ENCODE peak calls at places on chromosomes 5 and 9, in seven cellular contexts. G is A549, Z is HepG2, S is HCT116, H is H1, Q is K562, L is WTC11. F is an unnamed sample.

GRCh38 chr5:180370861-180371641 is 17.9 kb upstream of the GFPT2 start:
- DNase-seq in G (no peak), Z (no peak), S (no peak), H (no peak), Q (no peak), L (no peak), F (no peak)

GRCh38 chr5:14742427-14743010 is 78.0 kb downstream of the OTULIN start:
- DNase-seq in G (no peak), Z (no peak), S (no peak), H (no peak), Q (no peak), L (no peak), F (no peak)

GRCh38 chr5:105817906-105818305 is 1852.8 kb downstream of the EFNA5 start:
- DNase-seq in G (no peak), Z (no peak), S (no peak), H (no peak), Q (no peak), L (no peak), F (no peak)

GRCh38 chr9:88947581-88948573 is 43.4 kb upstream of the S1PR3 start:
- DNase-seq in G (no peak), Z (no peak), S (no peak), H (no peak), Q (no peak), L (no peak), F (no peak)

GRCh38 chr9:13513710-13514444 is 234.4 kb upstream of the MPDZ start:
- DNase-seq in G (no peak), Z (no peak), S (no peak), H (no peak), Q (no peak), L (peak; percentile 49), F (no peak)

GRCh38 chr5:88799976-88800375 is 83.0 kb downstream of the MEF2C start:
- DNase-seq in G (no peak), Z (no peak), S (no peak), H (no peak), Q (no peak), L (no peak), F (no peak)

GRCh38 chr9:88966894-88967676 is 24.2 kb upstream of the S1PR3 start:
- DNase-seq in G (no peak), Z (no peak), S (no peak), H (no peak), Q (no peak), L (no peak), F (no peak)

GRCh38 chr5:93602261-93603149 is 19.5 kb downstream of the NR2F1 start:
- DNase-seq in G (no peak), Z (no peak), S (no peak), H (no peak), Q (no peak), L (peak; percentile 77), F (no peak)

GRCh38 chr5:170173227-170173626 is 59.6 kb upstream of the C5orf58 start:
- DNase-seq in G (peak; percentile 71), Z (no peak), S (peak; percentile 16), H (no peak), Q (no peak), L (no peak), F (no peak)

GRCh38 chr9:8604201-8604600 is 804.6 kb upstream of the DMAC1 start:
- DNase-seq in G (no peak), Z (no peak), S (no peak), H (no peak), Q (no peak), L (no peak), F (no peak)

GRCh38 chr5:137304227-137304874 is 194.8 kb downstream of the SPOCK1 start:
- DNase-seq in G (no peak), Z (no peak), S (no peak), H (no peak), Q (no peak), L (no peak), F (peak; percentile 0)

GRCh38 chr5:103425686-103426454 is 136.7 kb downstream of the NUDT12 start:
- DNase-seq in G (no peak), Z (no peak), S (no peak), H (no peak), Q (no peak), L (no peak), F (no peak)

GRCh38 chr5:55851675-55851979 is 470 bp downstream of the IL31RA start:
- DNase-seq in G (no peak), Z (no peak), S (no peak), H (no peak), Q (no peak), L (no peak), F (no peak)

GRCh38 chr5:97133106-97133505 is 9.3 kb downstream of the LIX1 start:
- DNase-seq in G (no peak), Z (no peak), S (no peak), H (no peak), Q (no peak), L (no peak), F (peak; percentile 8)

GRCh38 chr5:160363661-160364060 is 6.8 kb downstream of the C1QTNF2 start:
- DNase-seq in G (no peak), Z (no peak), S (no peak), H (no peak), Q (peak; percentile 51), L (no peak), F (peak; percentile 21)

GRCh38 chr9:34377402-34377741 is 674 bp upstream of the MYORG start:
- DNase-seq in G (peak; percentile 21), Z (no peak), S (no peak), H (no peak), Q (peak; percentile 19), L (peak; percentile 70), F (peak; percentile 77)

GRCh38 chr5:51995773-51996306 is 612.6 kb downstream of the ISL1 start:
- DNase-seq in G (no peak), Z (no peak), S (no peak), H (no peak), Q (no peak), L (no peak), F (no peak)

GRCh38 chr5:42555797-42556196 is 132.6 kb downstream of the GHR start:
- DNase-seq in G (no peak), Z (peak; percentile 7), S (no peak), H (no peak), Q (no peak), L (no peak), F (no peak)

DNA sequence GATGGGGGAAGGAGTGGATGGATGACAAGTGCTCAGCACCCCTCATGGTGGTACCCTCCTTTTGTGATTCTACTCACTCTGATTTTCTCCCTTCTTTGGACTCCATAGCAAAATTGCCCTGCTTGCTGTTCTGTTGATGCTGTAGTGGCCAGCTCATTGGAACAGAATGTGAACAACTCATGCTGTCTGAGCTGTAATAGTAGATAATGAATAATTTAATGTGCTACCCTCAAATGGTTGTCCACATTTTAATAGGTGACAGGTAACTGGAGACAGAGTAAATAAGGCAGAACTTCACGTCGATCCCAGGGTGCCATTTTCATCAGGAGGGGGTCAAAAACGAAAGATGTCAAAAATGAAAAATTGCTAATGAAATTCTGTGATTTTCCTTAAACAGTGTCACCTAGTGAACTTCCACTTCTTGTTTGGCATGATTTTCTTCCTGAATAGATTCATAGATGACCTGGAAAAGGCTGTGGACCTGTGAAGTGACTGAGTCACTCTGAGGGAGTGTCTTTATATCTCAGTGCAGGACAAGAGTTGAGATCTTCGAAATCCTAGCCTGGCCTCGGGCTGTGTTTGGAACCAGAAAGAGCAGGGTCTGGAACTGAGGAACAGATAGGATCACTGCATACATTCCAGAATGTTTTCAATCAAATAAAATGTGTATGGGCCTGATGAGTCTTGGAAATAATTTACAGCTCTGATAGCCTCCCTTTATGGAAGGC is 270.2 kb downstream of the PSAT1 start:
- DNase-seq in G (no peak), Z (no peak), S (no peak), H (no peak), Q (no peak), L (no peak), F (no peak)
- TF ChIP-seq MAX in G (no peak), Z (no peak), S (no peak), H (no peak), Q (no peak), L (no peak), F (no peak)

GRCh38 chr9:82599550-82599949 is 463.4 kb downstream of the RASEF start:
- DNase-seq in G (no peak), Z (no peak), S (no peak), H (no peak), Q (no peak), L (no peak), F (no peak)

GRCh38 chr9:82598254-82599039 is 464.5 kb downstream of the RASEF start:
- DNase-seq in G (no peak), Z (no peak), S (no peak), H (no peak), Q (no peak), L (no peak), F (no peak)

GRCh38 chr9:82600536-82601271 is 462.2 kb downstream of the RASEF start:
- DNase-seq in G (no peak), Z (peak; percentile 63), S (no peak), H (no peak), Q (no peak), L (no peak), F (no peak)

GRCh38 chr9:82604947-82605656 is 457.8 kb downstream of the RASEF start:
- DNase-seq in G (no peak), Z (peak; percentile 76), S (no peak), H (no peak), Q (no peak), L (no peak), F (no peak)

DNA sequence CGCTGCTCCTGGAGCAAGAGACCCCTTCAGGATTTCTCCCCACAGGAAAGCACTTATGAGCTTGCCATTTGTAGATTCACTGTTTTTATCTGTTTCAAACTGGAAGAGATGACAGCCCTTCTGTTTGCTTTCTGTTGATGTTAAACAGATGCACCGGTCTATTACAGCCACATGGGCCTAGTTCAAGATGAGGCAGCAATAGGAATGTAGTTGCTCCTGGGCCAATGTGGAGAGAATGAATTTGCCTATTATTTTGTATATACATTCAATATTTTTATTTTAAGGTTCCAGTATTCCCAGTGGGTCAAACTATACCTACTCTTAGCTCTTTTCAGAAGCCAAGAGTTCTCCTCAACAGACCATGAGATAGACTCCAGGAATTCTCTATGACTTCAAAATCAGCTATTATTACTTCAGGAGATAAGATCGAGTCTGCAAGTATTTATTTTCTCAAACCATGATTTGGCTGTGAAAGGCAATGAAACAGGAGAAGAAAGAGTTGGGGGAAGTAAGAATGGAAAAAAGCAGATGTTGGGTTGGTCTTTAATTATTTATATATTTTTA is 461.6 kb downstream of the RASEF start:
- DNase-seq in G (no peak), Z (peak; percentile 66), S (no peak), H (no peak), Q (no peak), L (no peak), F (no peak)
- TF ChIP-seq MAX in G (no peak), Z (peak; percentile 24), S (no peak), H (no peak), Q (no peak), L (no peak), F (no peak)

GRCh38 chr9:137041134-137041533 is 4.8 kb downstream of the NPDC1 start:
- DNase-seq in G (no peak), Z (no peak), S (no peak), H (no peak), Q (no peak), L (no peak), F (no peak)
- TF ChIP-seq MAX in G (no peak), Z (no peak), S (no peak), H (no peak), Q (no peak), L (no peak), F (no peak)

DNA sequence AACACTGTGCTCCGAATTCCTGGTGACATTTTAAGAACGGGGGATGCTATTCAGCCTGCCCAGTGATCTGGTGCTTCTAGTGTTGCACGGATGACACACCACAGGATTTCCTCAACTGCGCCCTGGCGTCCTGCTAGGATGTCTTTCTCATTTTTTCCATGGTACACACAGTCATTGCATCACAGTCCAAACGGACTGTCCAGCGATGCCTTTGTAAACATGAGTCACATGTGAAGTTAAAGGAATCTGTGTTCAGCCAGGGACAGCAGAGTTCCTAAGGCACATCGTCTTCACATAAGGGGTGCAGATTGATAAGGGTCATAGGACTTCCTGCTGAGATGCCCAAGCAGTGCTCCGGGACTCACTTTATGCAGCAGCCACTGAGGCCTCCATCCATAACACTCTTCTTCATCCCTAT is 9.3 kb upstream of the PTPN3 start:
- DNase-seq in G (peak; percentile 55), Z (peak; percentile 92), S (no peak), H (no peak), Q (no peak), L (no peak), F (no peak)
- TF ChIP-seq MAX in G (peak; percentile 43), Z (peak; percentile 83), S (no peak), H (no peak), Q (no peak), L (no peak), F (no peak)

F was measured in NB4.